ENCODE peak calls at places on chromosomes 7 and 10, in four cellular contexts. One of them, this sample, is unnamed.

GRCh38 chr7:40850017-40850416 is 715.2 kb downstream of the SUGCT start:
- DNase-seq in GM12891: no peak
- DNase-seq in RPMI7951: peak
- DNase-seq in right cardiac atrium: no peak
- DNase-seq in this sample: no peak

GRCh38 chr10:18400911-18401260 is 250.5 kb downstream of the NSUN6 start:
- DNase-seq in GM12891: no peak
- DNase-seq in RPMI7951: no peak
- DNase-seq in right cardiac atrium: no peak
- DNase-seq in this sample: no peak

GRCh38 chr7:1197997-1198632 is 34.6 kb upstream of the UNCX start:
- DNase-seq in right cardiac atrium: no peak
- DNase-seq in GM12891: no peak
- DNase-seq in RPMI7951: peak
- DNase-seq in this sample: no peak

GRCh38 chr7:34104992-34105391 is 199.7 kb downstream of the BMPER start:
- DNase-seq in GM12891: no peak
- DNase-seq in right cardiac atrium: no peak
- DNase-seq in RPMI7951: no peak
- DNase-seq in this sample: no peak

GRCh38 chr7:157630301-157630853 is 293.6 kb downstream of the DNAJB6 start:
- DNase-seq in right cardiac atrium: no peak
- DNase-seq in RPMI7951: no peak
- DNase-seq in GM12891: no peak
- DNase-seq in this sample: no peak

GRCh38 chr10:92407305-92408016 is 116.5 kb downstream of the MARCHF5 start:
- DNase-seq in right cardiac atrium: no peak
- DNase-seq in GM12891: no peak
- DNase-seq in RPMI7951: peak
- DNase-seq in this sample: no peak

GRCh38 chr7:95501261-95501816 is 15.6 kb downstream of the ASB4 start:
- DNase-seq in right cardiac atrium: no peak
- DNase-seq in RPMI7951: peak
- DNase-seq in GM12891: no peak
- DNase-seq in this sample: no peak

GRCh38 chr10:16944081-16944922 is 127.1 kb upstream of the RSU1 start:
- DNase-seq in right cardiac atrium: no peak
- DNase-seq in GM12891: no peak
- DNase-seq in RPMI7951: peak
- DNase-seq in this sample: no peak

GRCh38 chr7:47389171-47389922 is 192.6 kb downstream of the TNS3 start:
- DNase-seq in right cardiac atrium: peak
- DNase-seq in RPMI7951: no peak
- DNase-seq in GM12891: no peak
- DNase-seq in this sample: no peak

GRCh38 chr10:75233444-75234016 is 2.2 kb downstream of the COMTD1 start:
- DNase-seq in RPMI7951: no peak
- DNase-seq in GM12891: no peak
- DNase-seq in right cardiac atrium: no peak
- DNase-seq in this sample: no peak

GRCh38 chr10:133358162-133358919 is 522 bp upstream of the FUOM start:
- DNase-seq in RPMI7951: no peak
- DNase-seq in GM12891: no peak
- DNase-seq in right cardiac atrium: peak
- DNase-seq in this sample: no peak

GRCh38 chr7:155361947-155362346 is 64.3 kb downstream of the INSIG1 start:
- DNase-seq in RPMI7951: no peak
- DNase-seq in right cardiac atrium: no peak
- DNase-seq in GM12891: no peak
- DNase-seq in this sample: no peak

GRCh38 chr10:6162589-6163356 is 40.0 kb upstream of the PFKFB3 start:
- DNase-seq in right cardiac atrium: no peak
- DNase-seq in GM12891: no peak
- DNase-seq in RPMI7951: peak
- DNase-seq in this sample: no peak

GRCh38 chr7:146414373-146414772 is 297.8 kb downstream of the CNTNAP2 start:
- DNase-seq in GM12891: no peak
- DNase-seq in RPMI7951: no peak
- DNase-seq in right cardiac atrium: no peak
- DNase-seq in this sample: no peak

GRCh38 chr10:28906011-28906411 is 228.7 kb downstream of the BAMBI start:
- DNase-seq in right cardiac atrium: no peak
- DNase-seq in GM12891: no peak
- DNase-seq in RPMI7951: peak
- DNase-seq in this sample: no peak

GRCh38 chr7:123643495-123644428 is 11.9 kb upstream of the LMOD2 start:
- DNase-seq in right cardiac atrium: no peak
- DNase-seq in RPMI7951: peak
- DNase-seq in GM12891: no peak
- DNase-seq in this sample: no peak

GRCh38 chr10:49037187-49037586 is 78.1 kb downstream of the VSTM4 start:
- DNase-seq in GM12891: no peak
- DNase-seq in RPMI7951: peak
- DNase-seq in right cardiac atrium: no peak
- DNase-seq in this sample: no peak

GRCh38 chr7:44604941-44605340 is 1.5 kb upstream of the OGDH start:
- DNase-seq in RPMI7951: no peak
- DNase-seq in right cardiac atrium: no peak
- DNase-seq in GM12891: no peak
- DNase-seq in this sample: no peak

GRCh38 chr10:64023926-64024465 is 502.8 kb downstream of the REEP3 start:
- DNase-seq in GM12891: no peak
- DNase-seq in right cardiac atrium: no peak
- DNase-seq in RPMI7951: peak
- DNase-seq in this sample: no peak

GRCh38 chr10:98956576-98957260 is 278.9 kb downstream of the HPSE2 start:
- DNase-seq in RPMI7951: peak
- DNase-seq in right cardiac atrium: no peak
- DNase-seq in GM12891: no peak
- DNase-seq in this sample: no peak

GRCh38 chr7:23205861-23206510 is 24.1 kb downstream of the NUP42 start:
- DNase-seq in GM12891: no peak
- DNase-seq in right cardiac atrium: peak
- DNase-seq in RPMI7951: no peak
- DNase-seq in this sample: no peak

GRCh38 chr7:17305387-17306171 is 7.1 kb downstream of the AHR start:
- DNase-seq in right cardiac atrium: no peak
- DNase-seq in GM12891: no peak
- DNase-seq in RPMI7951: no peak
- DNase-seq in this sample: no peak

GRCh38 chr7:22433710-22434460 is 66.1 kb downstream of the STEAP1B start:
- DNase-seq in RPMI7951: peak
- DNase-seq in GM12891: no peak
- DNase-seq in right cardiac atrium: peak
- DNase-seq in this sample: no peak

GRCh38 chr7:150962743-150963399 is 15.2 kb downstream of the KCNH2 start:
- DNase-seq in GM12891: peak
- DNase-seq in right cardiac atrium: peak
- DNase-seq in RPMI7951: peak
- DNase-seq in this sample: peak

GRCh38 chr7:12119638-12120303 is 91.3 kb upstream of the TMEM106B start:
- DNase-seq in GM12891: no peak
- DNase-seq in RPMI7951: no peak
- DNase-seq in right cardiac atrium: no peak
- DNase-seq in this sample: no peak

GRCh38 chr7:118311121-118311803 is 86.8 kb downstream of the ANKRD7 start:
- DNase-seq in GM12891: no peak
- DNase-seq in right cardiac atrium: no peak
- DNase-seq in RPMI7951: no peak
- DNase-seq in this sample: no peak

GRCh38 chr7:31651800-31652326 is 35.2 kb upstream of the PPP1R17 start:
- DNase-seq in RPMI7951: no peak
- DNase-seq in GM12891: no peak
- DNase-seq in right cardiac atrium: no peak
- DNase-seq in this sample: no peak

GRCh38 chr7:38274493-38274892 is 1.1 kb upstream of the TARP start:
- DNase-seq in RPMI7951: no peak
- DNase-seq in right cardiac atrium: no peak
- DNase-seq in GM12891: no peak
- DNase-seq in this sample: no peak

GRCh38 chr10:57905866-57906265 is 361.8 kb downstream of the IPMK start:
- DNase-seq in GM12891: no peak
- DNase-seq in right cardiac atrium: no peak
- DNase-seq in RPMI7951: no peak
- DNase-seq in this sample: no peak

GRCh38 chr7:7183833-7184463 is 1.6 kb downstream of the C1GALT1 start:
- DNase-seq in RPMI7951: no peak
- DNase-seq in right cardiac atrium: no peak
- DNase-seq in GM12891: no peak
- DNase-seq in this sample: no peak

GRCh38 chr7:1924185-1924817 is 254.2 kb downstream of the ELFN1 start:
- DNase-seq in right cardiac atrium: peak
- DNase-seq in GM12891: no peak
- DNase-seq in RPMI7951: peak
- DNase-seq in this sample: no peak

GRCh38 chr7:7100432-7100849 is 81.9 kb upstream of the C1GALT1 start:
- DNase-seq in right cardiac atrium: no peak
- DNase-seq in GM12891: no peak
- DNase-seq in RPMI7951: peak
- DNase-seq in this sample: no peak

This sample was measured in GM12892.